ENCODE peak calls at places on chromosomes 11 and 22, in eight cellular contexts. One of them, this sample, is unnamed.

GRCh38 chr22:21686634-21687393 is 21.0 kb downstream of the PPIL2 start:
- DNase-seq in PC-3: no peak
- DNase-seq in GF-D8: no peak
- DNase-seq in NCI-H526 treated with DMSO at 0.1 percent for 48 hours: no peak
- DNase-seq in hypothalamus: no peak
- DNase-seq in amygdala: no peak
- DNase-seq in stimulated activated CD4-positive, alpha-beta T cell treated with anti-CD3 and anti-CD28 coated beads, Interleukin-2, amount 100 ng/mL, for 4 hours: no peak
- DNase-seq in foreskin keratinocyte: no peak
- DNase-seq in this sample: no peak

GRCh38 chr22:35742342-35743100 is 24.8 kb downstream of the APOL5 start:
- DNase-seq in PC-3: peak; percentile 63
- DNase-seq in GF-D8: no peak
- DNase-seq in NCI-H526 treated with DMSO at 0.1 percent for 48 hours: no peak
- DNase-seq in hypothalamus: no peak
- DNase-seq in amygdala: no peak
- DNase-seq in stimulated activated CD4-positive, alpha-beta T cell treated with anti-CD3 and anti-CD28 coated beads, Interleukin-2, amount 100 ng/mL, for 4 hours: no peak
- DNase-seq in foreskin keratinocyte: peak; percentile 46
- DNase-seq in this sample: no peak

GRCh38 chr11:93031386-93031785 is 61.9 kb downstream of the MTNR1B start:
- DNase-seq in PC-3: no peak
- DNase-seq in GF-D8: no peak
- DNase-seq in NCI-H526 treated with DMSO at 0.1 percent for 48 hours: no peak
- DNase-seq in hypothalamus: no peak
- DNase-seq in amygdala: no peak
- DNase-seq in stimulated activated CD4-positive, alpha-beta T cell treated with anti-CD3 and anti-CD28 coated beads, Interleukin-2, amount 100 ng/mL, for 4 hours: no peak
- DNase-seq in foreskin keratinocyte: peak; percentile 59
- DNase-seq in this sample: no peak

GRCh38 chr11:100810146-100810545 is 123.1 kb downstream of the ARHGAP42 start:
- DNase-seq in PC-3: peak; percentile 76
- DNase-seq in GF-D8: no peak
- DNase-seq in NCI-H526 treated with DMSO at 0.1 percent for 48 hours: no peak
- DNase-seq in hypothalamus: no peak
- DNase-seq in amygdala: no peak
- DNase-seq in stimulated activated CD4-positive, alpha-beta T cell treated with anti-CD3 and anti-CD28 coated beads, Interleukin-2, amount 100 ng/mL, for 4 hours: no peak
- DNase-seq in foreskin keratinocyte: peak; percentile 73
- DNase-seq in this sample: no peak

GRCh38 chr11:117316197-117316961 is at the start of gene BACE1:
- DNase-seq in PC-3: peak; percentile 91
- DNase-seq in GF-D8: no peak
- DNase-seq in NCI-H526 treated with DMSO at 0.1 percent for 48 hours: peak; percentile 94
- DNase-seq in hypothalamus: peak; percentile 67
- DNase-seq in amygdala: peak; percentile 77
- DNase-seq in stimulated activated CD4-positive, alpha-beta T cell treated with anti-CD3 and anti-CD28 coated beads, Interleukin-2, amount 100 ng/mL, for 4 hours: no peak
- DNase-seq in foreskin keratinocyte: peak; percentile 46
- DNase-seq in this sample: peak; percentile 79

GRCh38 chr22:26215766-26216165 is 46.5 kb downstream of the SEZ6L start:
- DNase-seq in PC-3: no peak
- DNase-seq in GF-D8: no peak
- DNase-seq in NCI-H526 treated with DMSO at 0.1 percent for 48 hours: no peak
- DNase-seq in hypothalamus: no peak
- DNase-seq in amygdala: no peak
- DNase-seq in stimulated activated CD4-positive, alpha-beta T cell treated with anti-CD3 and anti-CD28 coated beads, Interleukin-2, amount 100 ng/mL, for 4 hours: no peak
- DNase-seq in foreskin keratinocyte: no peak
- DNase-seq in this sample: no peak

GRCh38 chr11:37988031-37988430 is 1390.0 kb upstream of the RAG2 start:
- DNase-seq in PC-3: no peak
- DNase-seq in GF-D8: no peak
- DNase-seq in NCI-H526 treated with DMSO at 0.1 percent for 48 hours: no peak
- DNase-seq in hypothalamus: no peak
- DNase-seq in amygdala: no peak
- DNase-seq in stimulated activated CD4-positive, alpha-beta T cell treated with anti-CD3 and anti-CD28 coated beads, Interleukin-2, amount 100 ng/mL, for 4 hours: no peak
- DNase-seq in foreskin keratinocyte: peak; percentile 54
- DNase-seq in this sample: no peak

GRCh38 chr22:42412744-42413220 is 19.4 kb downstream of the NFAM1 start:
- DNase-seq in PC-3: no peak
- DNase-seq in GF-D8: no peak
- DNase-seq in NCI-H526 treated with DMSO at 0.1 percent for 48 hours: no peak
- DNase-seq in hypothalamus: no peak
- DNase-seq in amygdala: no peak
- DNase-seq in stimulated activated CD4-positive, alpha-beta T cell treated with anti-CD3 and anti-CD28 coated beads, Interleukin-2, amount 100 ng/mL, for 4 hours: no peak
- DNase-seq in foreskin keratinocyte: no peak
- DNase-seq in this sample: no peak

GRCh38 chr11:128406365-128406706 is 181.0 kb downstream of the ETS1 start:
- DNase-seq in PC-3: no peak
- DNase-seq in GF-D8: no peak
- DNase-seq in NCI-H526 treated with DMSO at 0.1 percent for 48 hours: no peak
- DNase-seq in hypothalamus: no peak
- DNase-seq in amygdala: no peak
- DNase-seq in stimulated activated CD4-positive, alpha-beta T cell treated with anti-CD3 and anti-CD28 coated beads, Interleukin-2, amount 100 ng/mL, for 4 hours: no peak
- DNase-seq in foreskin keratinocyte: no peak
- DNase-seq in this sample: no peak

GRCh38 chr22:26589367-26589844 is 526 bp downstream of the TPST2 start:
- DNase-seq in PC-3: peak; percentile 4
- DNase-seq in GF-D8: no peak
- DNase-seq in NCI-H526 treated with DMSO at 0.1 percent for 48 hours: peak; percentile 2
- DNase-seq in hypothalamus: no peak
- DNase-seq in amygdala: no peak
- DNase-seq in stimulated activated CD4-positive, alpha-beta T cell treated with anti-CD3 and anti-CD28 coated beads, Interleukin-2, amount 100 ng/mL, for 4 hours: peak; percentile 35
- DNase-seq in foreskin keratinocyte: no peak
- DNase-seq in this sample: no peak

GRCh38 chr11:65616575-65617001 is 1.0 kb downstream of the PCNX3 start:
- DNase-seq in PC-3: no peak
- DNase-seq in GF-D8: no peak
- DNase-seq in NCI-H526 treated with DMSO at 0.1 percent for 48 hours: no peak
- DNase-seq in hypothalamus: no peak
- DNase-seq in amygdala: no peak
- DNase-seq in stimulated activated CD4-positive, alpha-beta T cell treated with anti-CD3 and anti-CD28 coated beads, Interleukin-2, amount 100 ng/mL, for 4 hours: no peak
- DNase-seq in foreskin keratinocyte: no peak
- DNase-seq in this sample: no peak

GRCh38 chr11:125374398-125374797 is 121.7 kb downstream of the FEZ1 start:
- DNase-seq in PC-3: no peak
- DNase-seq in GF-D8: no peak
- DNase-seq in NCI-H526 treated with DMSO at 0.1 percent for 48 hours: no peak
- DNase-seq in hypothalamus: no peak
- DNase-seq in amygdala: no peak
- DNase-seq in stimulated activated CD4-positive, alpha-beta T cell treated with anti-CD3 and anti-CD28 coated beads, Interleukin-2, amount 100 ng/mL, for 4 hours: no peak
- DNase-seq in foreskin keratinocyte: no peak
- DNase-seq in this sample: no peak

GRCh38 chr11:35992551-35992950 is 48.7 kb downstream of the LDLRAD3 start:
- DNase-seq in PC-3: peak; percentile 28
- DNase-seq in GF-D8: no peak
- DNase-seq in NCI-H526 treated with DMSO at 0.1 percent for 48 hours: peak; percentile 70
- DNase-seq in hypothalamus: no peak
- DNase-seq in amygdala: no peak
- DNase-seq in stimulated activated CD4-positive, alpha-beta T cell treated with anti-CD3 and anti-CD28 coated beads, Interleukin-2, amount 100 ng/mL, for 4 hours: no peak
- DNase-seq in foreskin keratinocyte: no peak
- DNase-seq in this sample: no peak

GRCh38 chr11:117230286-117230961 is 1.4 kb downstream of the PCSK7 start:
- DNase-seq in PC-3: peak; percentile 36
- DNase-seq in GF-D8: no peak
- DNase-seq in NCI-H526 treated with DMSO at 0.1 percent for 48 hours: no peak
- DNase-seq in hypothalamus: no peak
- DNase-seq in amygdala: no peak
- DNase-seq in stimulated activated CD4-positive, alpha-beta T cell treated with anti-CD3 and anti-CD28 coated beads, Interleukin-2, amount 100 ng/mL, for 4 hours: peak; percentile 50
- DNase-seq in foreskin keratinocyte: no peak
- DNase-seq in this sample: no peak

GRCh38 chr22:42475122-42475521 is 42.9 kb upstream of the NFAM1 start:
- DNase-seq in PC-3: no peak
- DNase-seq in GF-D8: no peak
- DNase-seq in NCI-H526 treated with DMSO at 0.1 percent for 48 hours: no peak
- DNase-seq in hypothalamus: no peak
- DNase-seq in amygdala: no peak
- DNase-seq in stimulated activated CD4-positive, alpha-beta T cell treated with anti-CD3 and anti-CD28 coated beads, Interleukin-2, amount 100 ng/mL, for 4 hours: no peak
- DNase-seq in foreskin keratinocyte: no peak
- DNase-seq in this sample: no peak

GRCh38 chr11:44944181-44944852 is 6.4 kb downstream of the TP53I11 start:
- DNase-seq in PC-3: no peak
- DNase-seq in GF-D8: no peak
- DNase-seq in NCI-H526 treated with DMSO at 0.1 percent for 48 hours: no peak
- DNase-seq in hypothalamus: no peak
- DNase-seq in amygdala: no peak
- DNase-seq in stimulated activated CD4-positive, alpha-beta T cell treated with anti-CD3 and anti-CD28 coated beads, Interleukin-2, amount 100 ng/mL, for 4 hours: no peak
- DNase-seq in foreskin keratinocyte: no peak
- DNase-seq in this sample: no peak

GRCh38 chr22:49372530-49373288 is 455.0 kb downstream of the BRD1 start:
- DNase-seq in PC-3: peak; percentile 23
- DNase-seq in GF-D8: no peak
- DNase-seq in NCI-H526 treated with DMSO at 0.1 percent for 48 hours: no peak
- DNase-seq in hypothalamus: no peak
- DNase-seq in amygdala: no peak
- DNase-seq in stimulated activated CD4-positive, alpha-beta T cell treated with anti-CD3 and anti-CD28 coated beads, Interleukin-2, amount 100 ng/mL, for 4 hours: no peak
- DNase-seq in foreskin keratinocyte: no peak
- DNase-seq in this sample: no peak

GRCh38 chr11:77175869-77176539 is 48.0 kb downstream of the MYO7A start:
- DNase-seq in PC-3: no peak
- DNase-seq in GF-D8: peak; percentile 62
- DNase-seq in NCI-H526 treated with DMSO at 0.1 percent for 48 hours: peak; percentile 23
- DNase-seq in hypothalamus: no peak
- DNase-seq in amygdala: peak; percentile 15
- DNase-seq in stimulated activated CD4-positive, alpha-beta T cell treated with anti-CD3 and anti-CD28 coated beads, Interleukin-2, amount 100 ng/mL, for 4 hours: no peak
- DNase-seq in foreskin keratinocyte: no peak
- DNase-seq in this sample: peak; percentile 40

GRCh38 chr11:46895821-46896220 is 22.5 kb downstream of the LRP4 start:
- DNase-seq in PC-3: no peak
- DNase-seq in GF-D8: no peak
- DNase-seq in NCI-H526 treated with DMSO at 0.1 percent for 48 hours: no peak
- DNase-seq in hypothalamus: no peak
- DNase-seq in amygdala: no peak
- DNase-seq in stimulated activated CD4-positive, alpha-beta T cell treated with anti-CD3 and anti-CD28 coated beads, Interleukin-2, amount 100 ng/mL, for 4 hours: no peak
- DNase-seq in foreskin keratinocyte: no peak
- DNase-seq in this sample: peak; percentile 62

GRCh38 chr11:113926273-113927183 is 21.9 kb downstream of the HTR3B start:
- DNase-seq in PC-3: peak; percentile 52
- DNase-seq in GF-D8: no peak
- DNase-seq in NCI-H526 treated with DMSO at 0.1 percent for 48 hours: no peak
- DNase-seq in hypothalamus: no peak
- DNase-seq in amygdala: no peak
- DNase-seq in stimulated activated CD4-positive, alpha-beta T cell treated with anti-CD3 and anti-CD28 coated beads, Interleukin-2, amount 100 ng/mL, for 4 hours: no peak
- DNase-seq in foreskin keratinocyte: no peak
- DNase-seq in this sample: no peak

GRCh38 chr11:64874308-64874707 is 4.1 kb downstream of the EHD1 start:
- DNase-seq in PC-3: no peak
- DNase-seq in GF-D8: no peak
- DNase-seq in NCI-H526 treated with DMSO at 0.1 percent for 48 hours: peak; percentile 79
- DNase-seq in hypothalamus: no peak
- DNase-seq in amygdala: no peak
- DNase-seq in stimulated activated CD4-positive, alpha-beta T cell treated with anti-CD3 and anti-CD28 coated beads, Interleukin-2, amount 100 ng/mL, for 4 hours: no peak
- DNase-seq in foreskin keratinocyte: no peak
- DNase-seq in this sample: peak; percentile 62